ENCODE peak calls at places on chromosomes 5 and 9, in five cellular contexts. One of them, this sample, is unnamed.

GRCh38 chr5:6291961-6292360 is 86.4 kb downstream of the MED10 start:
- DNase-seq in upper lobe of right lung: no peak
- DNase-seq in neural progenitor cell: peak; percentile 69
- DNase-seq in cardiac muscle cell: peak; percentile 49
- DNase-seq in A549: peak; percentile 18
- DNase-seq in this sample: no peak

GRCh38 chr9:85941966-85942912 is 1.3 kb downstream of the NAA35 start:
- DNase-seq in upper lobe of right lung: no peak
- DNase-seq in neural progenitor cell: no peak
- DNase-seq in cardiac muscle cell: no peak
- DNase-seq in A549: no peak
- DNase-seq in this sample: no peak

GRCh38 chr5:80159133-80159815 is 96.6 kb downstream of the SERINC5 start:
- DNase-seq in upper lobe of right lung: no peak
- DNase-seq in neural progenitor cell: no peak
- DNase-seq in cardiac muscle cell: no peak
- DNase-seq in A549: no peak
- DNase-seq in this sample: no peak

GRCh38 chr5:14958196-14958595 is 86.6 kb upstream of the ANKH start:
- DNase-seq in upper lobe of right lung: no peak
- DNase-seq in neural progenitor cell: no peak
- DNase-seq in cardiac muscle cell: no peak
- DNase-seq in A549: peak; percentile 12
- DNase-seq in this sample: no peak

GRCh38 chr5:100872409-100873190 is 30.5 kb downstream of the ST8SIA4 start:
- DNase-seq in upper lobe of right lung: no peak
- DNase-seq in neural progenitor cell: no peak
- DNase-seq in cardiac muscle cell: no peak
- DNase-seq in A549: no peak
- DNase-seq in this sample: no peak

GRCh38 chr9:93468763-93469456 is 15.5 kb upstream of the FAM120AOS start:
- DNase-seq in upper lobe of right lung: no peak
- DNase-seq in neural progenitor cell: peak; percentile 29
- DNase-seq in cardiac muscle cell: peak; percentile 41
- DNase-seq in A549: no peak
- DNase-seq in this sample: no peak

GRCh38 chr5:58056546-58056945 is 403.3 kb downstream of the PLK2 start:
- DNase-seq in upper lobe of right lung: no peak
- DNase-seq in neural progenitor cell: no peak
- DNase-seq in cardiac muscle cell: no peak
- DNase-seq in A549: no peak
- DNase-seq in this sample: no peak

GRCh38 chr9:26426732-26427131 is 465.9 kb downstream of the CAAP1 start:
- DNase-seq in upper lobe of right lung: no peak
- DNase-seq in neural progenitor cell: peak; percentile 59
- DNase-seq in cardiac muscle cell: no peak
- DNase-seq in A549: no peak
- DNase-seq in this sample: peak; percentile 39

GRCh38 chr9:132949709-132950108 is 5.3 kb upstream of the TSC1 start:
- DNase-seq in upper lobe of right lung: no peak
- DNase-seq in neural progenitor cell: no peak
- DNase-seq in cardiac muscle cell: no peak
- DNase-seq in A549: no peak
- DNase-seq in this sample: no peak

GRCh38 chr5:159262472-159262858 is 625 bp upstream of the UBLCP1 start:
- DNase-seq in upper lobe of right lung: no peak
- DNase-seq in neural progenitor cell: no peak
- DNase-seq in cardiac muscle cell: no peak
- DNase-seq in A549: peak; percentile 61
- DNase-seq in this sample: no peak

GRCh38 chr9:5559659-5560058 is 49.3 kb downstream of the PDCD1LG2 start:
- DNase-seq in upper lobe of right lung: no peak
- DNase-seq in neural progenitor cell: no peak
- DNase-seq in cardiac muscle cell: no peak
- DNase-seq in A549: no peak
- DNase-seq in this sample: no peak

GRCh38 chr9:5554254-5554653 is 43.9 kb downstream of the PDCD1LG2 start:
- DNase-seq in upper lobe of right lung: no peak
- DNase-seq in neural progenitor cell: no peak
- DNase-seq in cardiac muscle cell: no peak
- DNase-seq in A549: no peak
- DNase-seq in this sample: no peak

GRCh38 chr9:5560439-5560838 is 50.1 kb downstream of the PDCD1LG2 start:
- DNase-seq in upper lobe of right lung: no peak
- DNase-seq in neural progenitor cell: no peak
- DNase-seq in cardiac muscle cell: no peak
- DNase-seq in A549: no peak
- DNase-seq in this sample: no peak

GRCh38 chr9:5556101-5556500 is 45.8 kb downstream of the PDCD1LG2 start:
- DNase-seq in upper lobe of right lung: no peak
- DNase-seq in neural progenitor cell: no peak
- DNase-seq in cardiac muscle cell: no peak
- DNase-seq in A549: no peak
- DNase-seq in this sample: no peak

DNA sequence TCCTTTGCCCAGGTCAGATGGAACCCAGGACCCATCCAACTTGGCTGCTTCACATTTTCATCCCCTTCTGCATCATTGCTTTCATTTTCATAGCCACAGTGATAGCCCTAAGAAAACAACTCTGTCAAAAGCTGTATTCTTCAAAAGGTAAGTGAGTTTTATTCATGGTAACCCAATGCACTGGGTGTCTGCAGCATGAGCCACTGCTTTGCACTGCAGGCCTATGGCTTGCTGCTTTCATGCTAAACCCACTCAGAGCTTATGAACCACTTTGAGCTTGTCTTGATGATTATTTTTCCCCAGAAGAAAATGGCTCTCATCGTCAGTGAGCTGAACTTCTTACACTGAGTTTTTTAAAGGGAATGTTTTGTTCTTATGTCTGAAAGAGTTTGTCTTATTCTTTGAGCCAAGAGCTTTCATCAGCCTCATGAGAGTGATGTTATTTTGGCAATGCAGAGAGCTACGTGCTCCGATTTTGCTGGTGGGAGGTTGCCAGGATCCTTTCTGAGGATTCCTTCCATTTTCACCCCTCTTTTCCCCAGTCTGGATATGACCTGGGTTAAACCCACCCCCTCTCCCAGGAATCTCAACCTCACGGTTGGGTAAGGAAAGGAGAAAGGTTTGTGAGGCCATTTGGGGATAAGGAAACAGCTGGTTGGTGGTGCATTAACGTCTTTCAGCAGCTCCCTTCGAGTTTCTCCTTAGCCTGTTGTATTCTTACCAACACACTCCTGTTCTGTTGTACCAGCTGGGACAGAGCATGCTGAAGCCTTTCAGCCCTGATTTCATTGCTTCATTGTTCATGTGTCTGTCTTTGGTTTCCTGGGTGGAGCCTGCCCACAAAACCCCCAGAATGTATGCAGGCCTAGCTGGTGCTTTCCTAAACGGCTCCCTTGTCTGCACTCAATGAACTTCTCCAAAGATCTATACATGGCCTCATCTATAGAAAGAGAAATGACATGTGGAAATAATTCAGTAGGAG is 47.6 kb downstream of the PDCD1LG2 start:
- DNase-seq in upper lobe of right lung: no peak
- DNase-seq in neural progenitor cell: peak; percentile 9
- DNase-seq in cardiac muscle cell: no peak
- DNase-seq in A549: no peak
- DNase-seq in this sample: no peak
- H3K27ac ChIP-seq in upper lobe of right lung: peak overlapping the region; percentile 25
- H3K27ac ChIP-seq in neural progenitor cell: no peak overlapping the region
- H3K27ac ChIP-seq in cardiac muscle cell: no peak overlapping the region
- H3K27ac ChIP-seq in A549: no peak overlapping the region
- H3K27ac ChIP-seq in this sample: peak overlapping the region; percentile 66

DNA sequence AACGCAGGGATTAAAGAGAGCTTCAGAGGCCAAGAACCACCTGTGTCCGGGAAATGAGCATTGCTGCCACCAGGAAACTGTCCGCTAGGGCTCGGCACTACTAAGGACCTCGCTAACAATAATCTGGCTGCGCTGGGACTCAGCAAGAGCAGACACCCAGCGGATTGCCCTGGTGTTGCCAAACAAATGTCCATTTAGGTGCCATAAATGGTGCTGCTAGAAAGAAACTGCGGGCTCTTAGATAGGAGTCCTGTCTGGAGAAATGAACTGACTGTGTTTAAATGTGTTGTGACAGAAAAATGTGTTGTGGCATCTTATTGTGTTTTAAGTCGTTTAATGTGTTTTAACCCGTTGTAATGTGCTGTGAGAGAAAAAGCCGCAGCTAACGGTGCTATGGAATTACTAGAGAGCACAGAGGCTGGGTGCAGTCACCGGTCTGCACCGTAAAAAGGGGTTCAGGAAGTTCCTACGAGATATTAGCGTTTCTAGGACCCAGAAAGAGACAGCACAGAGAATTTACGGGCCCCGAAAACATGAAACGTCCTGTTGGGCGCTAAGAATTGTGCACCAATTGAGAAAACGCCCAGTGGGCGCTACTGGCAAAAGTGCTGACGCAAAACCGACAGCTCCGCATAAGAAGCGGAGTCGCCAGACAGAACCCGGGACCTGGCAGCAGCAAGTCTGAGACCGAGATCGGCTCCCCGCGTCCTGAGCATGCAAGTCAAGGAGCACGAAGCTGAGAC is 90.6 kb downstream of the ANXA2R start:
- DNase-seq in upper lobe of right lung: peak; percentile 77
- DNase-seq in neural progenitor cell: no peak
- DNase-seq in cardiac muscle cell: no peak
- DNase-seq in A549: peak; percentile 93
- DNase-seq in this sample: peak; percentile 92
- TF ChIP-seq CTCF in upper lobe of right lung: peak; percentile 47
- TF ChIP-seq CTCF in neural progenitor cell: no peak
- TF ChIP-seq CTCF in cardiac muscle cell: peak; percentile 55
- TF ChIP-seq CTCF in A549: peak; percentile 33
- TF ChIP-seq CTCF in this sample: peak; percentile 70

GRCh38 chr9:101536351-101536750 is 2.7 kb downstream of the RNF20 start:
- DNase-seq in upper lobe of right lung: no peak
- DNase-seq in neural progenitor cell: no peak
- DNase-seq in cardiac muscle cell: no peak
- DNase-seq in A549: no peak
- DNase-seq in this sample: no peak

GRCh38 chr9:101540069-101540468 is 6.4 kb downstream of the RNF20 start:
- DNase-seq in upper lobe of right lung: no peak
- DNase-seq in neural progenitor cell: no peak
- DNase-seq in cardiac muscle cell: no peak
- DNase-seq in A549: no peak
- DNase-seq in this sample: no peak

GRCh38 chr9:101533334-101534187 is at the start of gene RNF20:
- DNase-seq in upper lobe of right lung: peak; percentile 100
- DNase-seq in neural progenitor cell: peak; percentile 100
- DNase-seq in cardiac muscle cell: peak; percentile 100
- DNase-seq in A549: peak; percentile 98
- DNase-seq in this sample: peak; percentile 100

GRCh38 chr9:101536938-101537337 is 3.3 kb downstream of the RNF20 start:
- DNase-seq in upper lobe of right lung: no peak
- DNase-seq in neural progenitor cell: peak; percentile 65
- DNase-seq in cardiac muscle cell: peak; percentile 64
- DNase-seq in A549: no peak
- DNase-seq in this sample: no peak
- H3K4me3 ChIP-seq in upper lobe of right lung: no peak overlapping the region
- H3K4me3 ChIP-seq in neural progenitor cell: no peak overlapping the region
- H3K4me3 ChIP-seq in cardiac muscle cell: no peak overlapping the region
- H3K4me3 ChIP-seq in A549: no peak overlapping the region
- H3K4me3 ChIP-seq in this sample: no peak overlapping the region

GRCh38 chr9:121720992-121721350 is 69.5 kb downstream of the DAB2IP start:
- DNase-seq in upper lobe of right lung: no peak
- DNase-seq in neural progenitor cell: no peak
- DNase-seq in cardiac muscle cell: no peak
- DNase-seq in A549: no peak
- DNase-seq in this sample: no peak
- H3K27ac ChIP-seq in upper lobe of right lung: peak overlapping the region; percentile 72
- H3K27ac ChIP-seq in neural progenitor cell: no peak overlapping the region
- H3K27ac ChIP-seq in cardiac muscle cell: no peak overlapping the region
- H3K27ac ChIP-seq in A549: no peak overlapping the region
- H3K27ac ChIP-seq in this sample: no peak overlapping the region

GRCh38 chr9:18245911-18246310 is 228.0 kb upstream of the ADAMTSL1 start:
- DNase-seq in upper lobe of right lung: no peak
- DNase-seq in neural progenitor cell: no peak
- DNase-seq in cardiac muscle cell: no peak
- DNase-seq in A549: no peak
- DNase-seq in this sample: no peak
- TF ChIP-seq CTCF in upper lobe of right lung: no peak
- TF ChIP-seq CTCF in neural progenitor cell: no peak
- TF ChIP-seq CTCF in cardiac muscle cell: peak; percentile 38
- TF ChIP-seq CTCF in A549: no peak
- TF ChIP-seq CTCF in this sample: no peak

GRCh38 chr5:141704782-141705297 is 22.8 kb upstream of the ARAP3 start:
- DNase-seq in upper lobe of right lung: no peak
- DNase-seq in neural progenitor cell: no peak
- DNase-seq in cardiac muscle cell: no peak
- DNase-seq in A549: no peak
- DNase-seq in this sample: no peak

GRCh38 chr5:141705503-141705902 is 23.5 kb upstream of the ARAP3 start:
- DNase-seq in upper lobe of right lung: no peak
- DNase-seq in neural progenitor cell: no peak
- DNase-seq in cardiac muscle cell: no peak
- DNase-seq in A549: no peak
- DNase-seq in this sample: no peak

GRCh38 chr5:141703133-141703561 is 21.1 kb upstream of the ARAP3 start:
- DNase-seq in upper lobe of right lung: no peak
- DNase-seq in neural progenitor cell: peak; percentile 21
- DNase-seq in cardiac muscle cell: no peak
- DNase-seq in A549: no peak
- DNase-seq in this sample: no peak

GRCh38 chr5:141697586-141697985 is 15.6 kb upstream of the ARAP3 start:
- DNase-seq in upper lobe of right lung: no peak
- DNase-seq in neural progenitor cell: no peak
- DNase-seq in cardiac muscle cell: no peak
- DNase-seq in A549: no peak
- DNase-seq in this sample: no peak

GRCh38 chr5:141701341-141702119 is 19.5 kb upstream of the ARAP3 start:
- DNase-seq in upper lobe of right lung: no peak
- DNase-seq in neural progenitor cell: no peak
- DNase-seq in cardiac muscle cell: no peak
- DNase-seq in A549: no peak
- DNase-seq in this sample: no peak
- H3K4me3 ChIP-seq in upper lobe of right lung: peak overlapping the region; percentile 53
- H3K4me3 ChIP-seq in neural progenitor cell: peak overlapping the region; percentile 52
- H3K4me3 ChIP-seq in cardiac muscle cell: no peak overlapping the region
- H3K4me3 ChIP-seq in A549: peak overlapping the region; percentile 39
- H3K4me3 ChIP-seq in this sample: no peak overlapping the region

GRCh38 chr9:121859646-121860045 is 208.2 kb downstream of the DAB2IP start:
- DNase-seq in upper lobe of right lung: no peak
- DNase-seq in neural progenitor cell: no peak
- DNase-seq in cardiac muscle cell: no peak
- DNase-seq in A549: no peak
- DNase-seq in this sample: no peak
- H3K27ac ChIP-seq in upper lobe of right lung: no peak overlapping the region
- H3K27ac ChIP-seq in neural progenitor cell: no peak overlapping the region
- H3K27ac ChIP-seq in cardiac muscle cell: no peak overlapping the region
- H3K27ac ChIP-seq in A549: no peak overlapping the region
- H3K27ac ChIP-seq in this sample: no peak overlapping the region